ENCODE peak calls at places on chromosomes 7 and 10, in seven cellular contexts. G is BE2C, S is GM13977, Q is HL-60, R is Peyer's patch, X is stomach, E is lower leg skin. D is an unnamed sample.

GRCh38 chr10:23197416-23197861 is 5.3 kb downstream of the PTF1A start:
- DNase-seq in G (no peak), S (no peak), Q (no peak), R (no peak), X (no peak), E (no peak), D (no peak)

GRCh38 chr7:151798851-151799428 is 78.0 kb downstream of the PRKAG2 start:
- DNase-seq in G (no peak), S (no peak), Q (no peak), R (peak), X (no peak), E (no peak), D (no peak)

GRCh38 chr10:3616880-3617279 is 168.1 kb downstream of the KLF6 start:
- DNase-seq in G (no peak), S (no peak), Q (no peak), R (no peak), X (no peak), E (no peak), D (no peak)

GRCh38 chr10:121063744-121064143 is 212.6 kb downstream of the WDR11 start:
- DNase-seq in G (no peak), S (no peak), Q (no peak), R (no peak), X (no peak), E (peak), D (no peak)

GRCh38 chr7:114345494-114345893 is 69.1 kb upstream of the FOXP2 start:
- DNase-seq in G (no peak), S (no peak), Q (no peak), R (no peak), X (no peak), E (no peak), D (no peak)

GRCh38 chr7:81604075-81604807 is 165.6 kb downstream of the HGF start:
- DNase-seq in G (no peak), S (no peak), Q (no peak), R (no peak), X (no peak), E (no peak), D (no peak)

GRCh38 chr10:88971668-88972067 is 18.9 kb upstream of the FAS start:
- DNase-seq in G (no peak), S (no peak), Q (no peak), R (no peak), X (no peak), E (no peak), D (no peak)

GRCh38 chr7:51311166-51311565 is 5.4 kb downstream of the COBL start:
- DNase-seq in G (no peak), S (no peak), Q (no peak), R (no peak), X (no peak), E (peak), D (no peak)

GRCh38 chr7:80449841-80450240 is 62.0 kb downstream of the GNAT3 start:
- DNase-seq in G (no peak), S (no peak), Q (no peak), R (no peak), X (peak), E (no peak), D (no peak)

GRCh38 chr10:63671317-63671937 is 150.2 kb downstream of the REEP3 start:
- DNase-seq in G (peak), S (no peak), Q (no peak), R (no peak), X (no peak), E (no peak), D (no peak)
- TF ChIP-seq CTCF in G (no peak), S (no peak), Q (no peak), R (no peak), X (no peak), E (no peak), D (no peak)

GRCh38 chr10:116836902-116837513 is 12.3 kb upstream of the ENO4 start:
- DNase-seq in G (no peak), S (no peak), Q (no peak), R (no peak), X (no peak), E (no peak), D (no peak)
- TF ChIP-seq CTCF in G (no peak), S (no peak), Q (no peak), R (no peak), X (no peak), E (no peak), D (no peak)

DNA sequence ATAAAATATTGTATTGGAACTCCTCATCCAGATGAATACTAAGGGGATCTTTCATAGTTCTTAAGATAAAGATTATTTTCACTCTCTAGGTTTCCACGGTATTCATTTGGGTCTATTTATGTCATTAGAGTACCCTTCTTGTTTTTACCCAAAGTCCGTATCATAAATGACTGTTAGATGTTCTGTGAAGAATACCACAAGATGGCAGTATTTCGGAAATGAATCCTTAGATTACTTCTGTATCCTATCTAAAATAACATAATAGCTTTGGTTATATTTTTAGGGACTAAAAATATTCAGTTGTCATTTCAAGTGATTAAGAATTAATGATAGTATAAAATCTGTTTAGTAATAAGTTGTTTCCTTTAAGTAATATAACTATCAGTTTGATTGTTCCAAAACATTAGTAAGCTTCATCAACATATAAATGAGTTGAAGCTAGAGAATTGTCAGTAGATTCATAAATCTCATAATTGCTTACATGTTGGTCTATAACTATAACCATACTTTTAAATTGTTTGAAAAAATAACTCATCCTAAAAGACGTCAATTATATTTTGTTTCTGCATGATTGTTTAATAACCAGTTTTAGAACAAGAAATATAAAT is 337.5 kb upstream of the KCND2 start:
- DNase-seq in G (no peak), S (peak), Q (no peak), R (no peak), X (no peak), E (no peak), D (no peak)
- TF ChIP-seq CTCF in G (peak), S (peak), Q (peak), R (no peak), X (no peak), E (no peak), D (peak)

GRCh38 chr10:104336829-104337526 is 1.3 kb downstream of the ITPRIP start:
- DNase-seq in G (no peak), S (no peak), Q (no peak), R (no peak), X (no peak), E (no peak), D (peak)

GRCh38 chr10:104340099-104340594 is 1.9 kb upstream of the ITPRIP start:
- DNase-seq in G (no peak), S (no peak), Q (no peak), R (no peak), X (no peak), E (no peak), D (peak)

GRCh38 chr10:104337527-104337984 is 709 bp downstream of the ITPRIP start:
- DNase-seq in G (no peak), S (peak), Q (peak), R (no peak), X (no peak), E (peak), D (peak)

GRCh38 chr10:104339469-104340098 is 1.3 kb upstream of the ITPRIP start:
- DNase-seq in G (no peak), S (no peak), Q (no peak), R (no peak), X (peak), E (no peak), D (peak)

GRCh38 chr10:104337985-104338735 is at the start of gene ITPRIP:
- DNase-seq in G (peak), S (peak), Q (peak), R (peak), X (peak), E (peak), D (peak)
- TF ChIP-seq CTCF in G (peak), S (peak), Q (no peak), R (no peak), X (no peak), E (no peak), D (no peak)

GRCh38 chr7:100400656-100401055 is 27.4 kb downstream of the PILRA start:
- DNase-seq in G (peak), S (no peak), Q (no peak), R (no peak), X (no peak), E (no peak), D (no peak)

GRCh38 chr7:100396421-100396982 is 23.2 kb downstream of the PILRA start:
- DNase-seq in G (no peak), S (peak), Q (peak), R (no peak), X (no peak), E (no peak), D (no peak)

GRCh38 chr7:100398239-100398638 is 25.0 kb downstream of the PILRA start:
- DNase-seq in G (no peak), S (no peak), Q (no peak), R (no peak), X (no peak), E (no peak), D (no peak)

GRCh38 chr7:100400041-100400440 is 26.8 kb downstream of the PILRA start:
- DNase-seq in G (no peak), S (no peak), Q (no peak), R (no peak), X (no peak), E (no peak), D (no peak)

DNA sequence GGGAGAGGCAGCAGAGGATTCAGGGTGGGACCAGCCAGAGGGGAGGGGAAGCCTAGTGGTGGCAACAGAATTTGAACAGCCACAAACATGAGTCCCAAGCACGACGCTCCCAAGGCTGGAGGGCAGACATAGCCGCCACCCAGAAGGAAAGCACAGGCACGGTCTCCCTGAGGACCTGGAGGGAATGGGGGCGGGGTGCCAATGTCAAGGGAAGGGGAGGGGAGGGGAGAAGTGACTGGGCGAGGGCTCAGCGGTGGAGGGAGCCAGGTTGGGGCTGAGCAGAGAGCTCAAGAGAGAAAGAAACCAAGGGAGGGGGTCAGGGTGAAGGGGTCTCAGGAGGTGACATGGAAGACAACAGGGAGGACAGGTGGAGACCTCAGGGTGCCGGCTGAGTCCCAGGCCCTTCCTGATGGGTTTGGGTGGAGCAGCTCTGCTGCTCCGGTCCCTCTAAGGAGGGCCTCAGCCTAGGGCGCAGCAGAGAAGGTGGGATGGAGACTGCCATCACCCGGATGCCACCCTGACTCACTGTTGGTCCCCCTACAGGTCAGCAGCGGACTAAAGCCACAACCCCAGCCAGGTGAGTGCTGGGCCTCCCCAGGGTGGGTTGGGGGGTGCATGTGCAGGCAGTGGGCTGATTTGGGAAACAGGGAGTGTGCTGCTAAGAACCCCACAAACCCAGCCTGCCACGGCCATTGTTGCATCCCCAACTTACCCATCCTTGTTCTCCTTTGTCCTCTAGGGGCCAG is 24.2 kb downstream of the PILRA start:
- DNase-seq in G (no peak), S (no peak), Q (no peak), R (no peak), X (no peak), E (no peak), D (no peak)
- TF ChIP-seq CTCF in G (no peak), S (no peak), Q (no peak), R (no peak), X (no peak), E (no peak), D (no peak)

GRCh38 chr10:43257210-43258031 is 9.4 kb downstream of the RASGEF1A start:
- DNase-seq in G (no peak), S (no peak), Q (no peak), R (peak), X (no peak), E (peak), D (peak)

GRCh38 chr10:43256531-43257209 is 10.2 kb downstream of the RASGEF1A start:
- DNase-seq in G (no peak), S (no peak), Q (no peak), R (no peak), X (no peak), E (peak), D (peak)

GRCh38 chr10:43254881-43255643 is 11.8 kb downstream of the RASGEF1A start:
- DNase-seq in G (no peak), S (no peak), Q (no peak), R (peak), X (peak), E (peak), D (peak)

GRCh38 chr10:43254199-43254730 is 12.6 kb downstream of the RASGEF1A start:
- DNase-seq in G (no peak), S (no peak), Q (no peak), R (no peak), X (peak), E (peak), D (peak)

GRCh38 chr10:43255644-43256431 is 11.0 kb downstream of the RASGEF1A start:
- DNase-seq in G (peak), S (peak), Q (no peak), R (no peak), X (peak), E (peak), D (peak)
- TF ChIP-seq CTCF in G (peak), S (peak), Q (peak), R (no peak), X (no peak), E (no peak), D (no peak)